ENCODE peak calls at places on chromosomes 2 and 18, in four cellular contexts. G is progenitor cell of endocrine pancreas, P is heart left ventricle, R is AG10803. L is an unnamed sample.

GRCh38 chr18:79552696-79553095 is 126.9 kb upstream of the CTDP1 start:
- DNase-seq in R (no peak), G (no peak), P (no peak), L (no peak)

GRCh38 chr2:10709290-10709939 is 12.0 kb upstream of the ATP6V1C2 start:
- DNase-seq in R (no peak), P (no peak), G (no peak), L (peak; percentile 29)

GRCh38 chr2:195741191-195741590 is 84.2 kb downstream of the SLC39A10 start:
- DNase-seq in P (no peak), R (no peak), G (no peak), L (no peak)

GRCh38 chr2:42935692-42936631 is 143.6 kb upstream of the HAAO start:
- DNase-seq in R (peak; percentile 33), P (no peak), G (no peak), L (no peak)

GRCh38 chr2:72994282-72994990 is 77.1 kb downstream of the SFXN5 start:
- DNase-seq in P (no peak), G (no peak), R (no peak), L (no peak)

GRCh38 chr2:127040169-127040568 is 66.8 kb downstream of the BIN1 start:
- DNase-seq in G (no peak), R (no peak), P (no peak), L (no peak)

GRCh38 chr2:216109962-216110614 is 940 bp downstream of the XRCC5 start:
- DNase-seq in G (no peak), R (peak; percentile 76), P (no peak), L (no peak)

GRCh38 chr2:200756618-200757321 is 54.9 kb upstream of the BZW1 start:
- DNase-seq in P (no peak), G (no peak), R (peak; percentile 68), L (no peak)

GRCh38 chr18:56815926-56816325 is 164.8 kb downstream of the WDR7 start:
- DNase-seq in R (no peak), G (no peak), P (no peak), L (no peak)

GRCh38 chr2:121771976-121772742 is 16.7 kb downstream of the TSN start:
- DNase-seq in P (peak; percentile 20), R (peak; percentile 46), G (no peak), L (peak; percentile 53)

GRCh38 chr2:65033178-65033577 is 23.0 kb upstream of the CEP68 start:
- DNase-seq in R (no peak), P (no peak), G (no peak), L (no peak)

GRCh38 chr2:172701250-172701649 is 34.4 kb upstream of the RAPGEF4 start:
- DNase-seq in G (no peak), P (no peak), R (peak; percentile 80), L (no peak)

GRCh38 chr18:70295633-70296188 is 6.9 kb downstream of the SOCS6 start:
- DNase-seq in P (no peak), R (peak; percentile 24), G (no peak), L (no peak)

GRCh38 chr2:221477697-221478096 is 94.4 kb downstream of the EPHA4 start:
- DNase-seq in G (no peak), R (peak; percentile 50), P (no peak), L (no peak)

GRCh38 chr2:145033438-145033837 is 513.5 kb upstream of the ZEB2 start:
- DNase-seq in P (no peak), R (no peak), G (no peak), L (no peak)

GRCh38 chr2:171244970-171245782 is 84.5 kb upstream of the TLK1 start:
- DNase-seq in G (no peak), R (peak; percentile 49), P (no peak), L (no peak)
- TF ChIP-seq CTCF in G (no peak), R (no peak), P (no peak), L (no peak)

DNA sequence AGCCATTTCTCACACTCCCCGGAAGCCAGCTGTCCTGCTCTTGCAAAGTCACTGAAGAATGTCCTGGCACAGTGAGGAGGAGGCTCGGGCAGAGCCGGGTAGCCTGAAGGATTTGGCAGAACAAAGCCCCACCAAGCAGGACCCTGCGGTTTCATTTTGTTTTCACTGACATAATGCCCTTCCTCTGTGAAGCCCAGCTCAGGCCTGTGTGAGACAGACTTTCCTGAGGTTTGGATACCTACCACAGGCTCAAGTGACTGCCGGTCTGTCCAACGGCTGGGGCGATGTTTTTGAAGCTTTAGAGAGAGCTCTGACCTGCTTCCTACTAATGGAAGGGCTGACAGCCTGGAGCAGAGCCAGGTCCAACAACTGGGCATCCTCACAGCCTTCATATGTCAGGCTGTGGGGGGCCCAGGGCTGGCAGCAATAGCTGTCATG is 99.8 kb upstream of the FZD7 start:
- DNase-seq in P (no peak), G (no peak), R (peak; percentile 75), L (no peak)
- TF ChIP-seq CTCF in P (no peak), G (no peak), R (no peak), L (no peak)

DNA sequence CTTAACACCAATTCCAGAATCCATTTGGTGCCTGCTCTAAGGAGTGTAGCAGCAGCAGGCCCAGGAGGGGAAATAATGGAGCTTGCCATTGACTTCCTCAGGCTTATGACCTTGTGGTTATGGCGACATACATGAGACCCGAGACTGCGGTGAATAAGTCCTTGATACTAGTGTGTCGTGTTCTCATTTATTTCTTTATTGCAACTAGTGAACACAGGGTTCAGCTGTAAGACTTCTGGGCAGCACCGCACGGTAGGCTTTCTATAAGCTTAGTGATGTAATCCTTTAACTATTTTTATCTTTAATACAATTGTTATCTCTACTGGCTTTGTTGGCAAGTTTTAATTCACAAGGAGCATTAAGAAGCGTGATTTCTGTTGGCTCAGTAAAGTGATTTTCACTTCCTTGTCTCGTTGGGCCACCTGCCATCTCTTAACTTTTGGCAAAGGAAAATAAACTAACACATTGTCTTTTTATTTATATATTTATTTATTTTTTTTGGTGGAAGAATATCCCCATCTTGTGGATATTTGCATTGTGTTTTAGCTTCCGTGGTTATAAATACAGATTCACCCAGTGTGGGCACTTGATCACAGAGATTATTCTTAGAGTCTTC is 139.8 kb downstream of the LTBP1 start:
- DNase-seq in G (no peak), R (no peak), P (peak; percentile 54), L (no peak)
- TF ChIP-seq CTCF in G (no peak), R (no peak), P (no peak), L (no peak)

GRCh38 chr2:160085662-160086061 is 23.2 kb upstream of the PLA2R1 start:
- DNase-seq in R (no peak), G (no peak), P (no peak), L (no peak)
- TF ChIP-seq CTCF in R (peak; percentile 2), G (peak; percentile 17), P (no peak), L (no peak)

GRCh38 chr2:237640493-237640998 is 13.2 kb downstream of the LRRFIP1 start:
- DNase-seq in P (no peak), R (no peak), G (no peak), L (no peak)
- TF ChIP-seq CTCF in P (no peak), R (no peak), G (no peak), L (no peak)

GRCh38 chr2:97005353-97005752 is 19.0 kb upstream of the FAM178B start:
- DNase-seq in G (no peak), P (no peak), R (no peak), L (no peak)
- TF ChIP-seq CTCF in G (peak; percentile 55), P (no peak), R (peak; percentile 38), L (peak; percentile 65)

L was measured in glutamatergic neuron.